ENCODE peak calls at places on chromosomes 3 and 15, in four cellular contexts. D, N, T and Y are unnamed samples.

GRCh38 chr15:34889486-34889885 is 80.1 kb downstream of the AQR start:
- DNase-seq in D (no peak), N (no peak), T (no peak), Y (no peak)

GRCh38 chr3:128050597-128050996 is 1.6 kb upstream of the SEC61A1 start:
- DNase-seq in D (no peak), N (no peak), T (no peak), Y (no peak)

GRCh38 chr15:96046620-96047240 is 283.8 kb upstream of the NR2F2 start:
- DNase-seq in D (no peak), N (no peak), T (no peak), Y (no peak)

GRCh38 chr3:58058654-58059263 is 50.5 kb downstream of the FLNB start:
- DNase-seq in D (no peak), N (no peak), T (no peak), Y (no peak)

GRCh38 chr3:30657914-30658313 is 51.5 kb downstream of the TGFBR2 start:
- DNase-seq in D (no peak), N (no peak), T (no peak), Y (no peak)

GRCh38 chr3:188421836-188422540 is 268.0 kb downstream of the LPP start:
- DNase-seq in D (no peak), N (no peak), T (no peak), Y (no peak)

GRCh38 chr3:37814547-37814946 is 47.1 kb upstream of the CTDSPL start:
- DNase-seq in D (no peak), N (peak; percentile 2), T (no peak), Y (no peak)

GRCh38 chr3:122890077-122890484 is 95.2 kb downstream of the SLC49A4 start:
- DNase-seq in D (no peak), N (peak; percentile 92), T (peak; percentile 63), Y (peak; percentile 76)

DNA sequence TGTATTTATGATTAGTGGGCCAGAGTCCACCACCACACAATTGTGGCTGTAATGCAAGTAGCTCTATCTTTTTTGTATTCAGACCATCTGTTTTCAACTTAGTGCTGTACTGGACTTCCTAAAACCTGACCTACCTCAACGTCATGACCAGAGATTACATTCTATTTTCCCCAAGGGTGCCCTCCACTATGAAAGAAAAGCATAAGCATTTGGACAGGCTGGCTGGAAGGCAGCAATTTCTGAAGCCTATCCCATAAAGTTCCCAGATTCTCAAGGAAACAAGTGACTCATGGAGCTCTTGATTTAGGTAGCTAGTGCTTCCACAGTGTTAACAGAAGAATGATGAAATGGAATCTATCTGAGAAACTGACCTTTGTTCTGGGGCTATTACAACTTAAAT is 75.8 kb downstream of the COL8A1 start:
- DNase-seq in D (no peak), N (no peak), T (no peak), Y (peak; percentile 49)
- H3K27ac ChIP-seq in D (no peak overlapping the region), N (no peak overlapping the region), T (no peak overlapping the region), Y (peak overlapping the region; percentile 72)

GRCh38 chr15:73686781-73687256 is 2.6 kb downstream of the CD276 start:
- DNase-seq in D (no peak), N (peak; percentile 71), T (no peak), Y (peak; percentile 53)
- H3K27ac ChIP-seq in D (no peak overlapping the region), N (peak overlapping the region; percentile 71), T (no peak overlapping the region), Y (peak overlapping the region; percentile 95)

DNA sequence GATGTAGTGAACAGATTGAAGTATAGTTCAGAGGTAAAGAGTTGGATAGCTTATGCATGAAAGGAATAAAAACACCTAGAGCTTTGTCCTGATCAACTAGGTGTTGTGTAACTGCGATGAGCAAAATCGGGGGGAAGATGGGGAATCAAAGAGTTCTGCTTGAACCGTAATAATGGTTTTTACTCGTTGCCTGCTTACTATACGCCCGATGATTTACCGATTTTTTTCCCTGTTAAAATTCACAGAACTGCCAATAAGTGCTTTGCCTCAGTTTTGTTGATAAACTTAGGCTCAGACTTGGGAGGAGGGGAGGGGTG is 783 bp upstream of the DNAJB11 start:
- DNase-seq in D (no peak), N (no peak), T (no peak), Y (no peak)
- H3K27ac ChIP-seq in D (peak overlapping the region; percentile 5), N (peak overlapping the region; percentile 70), T (peak overlapping the region; percentile 5), Y (peak overlapping the region; percentile 13)

GRCh38 chr3:152299243-152299976 is 30.7 kb downstream of the MBNL1 start:
- DNase-seq in D (no peak), N (no peak), T (no peak), Y (no peak)
- H3K27ac ChIP-seq in D (no peak overlapping the region), N (peak overlapping the region; percentile 58), T (peak overlapping the region; percentile 80), Y (peak overlapping the region; percentile 87)

DNA sequence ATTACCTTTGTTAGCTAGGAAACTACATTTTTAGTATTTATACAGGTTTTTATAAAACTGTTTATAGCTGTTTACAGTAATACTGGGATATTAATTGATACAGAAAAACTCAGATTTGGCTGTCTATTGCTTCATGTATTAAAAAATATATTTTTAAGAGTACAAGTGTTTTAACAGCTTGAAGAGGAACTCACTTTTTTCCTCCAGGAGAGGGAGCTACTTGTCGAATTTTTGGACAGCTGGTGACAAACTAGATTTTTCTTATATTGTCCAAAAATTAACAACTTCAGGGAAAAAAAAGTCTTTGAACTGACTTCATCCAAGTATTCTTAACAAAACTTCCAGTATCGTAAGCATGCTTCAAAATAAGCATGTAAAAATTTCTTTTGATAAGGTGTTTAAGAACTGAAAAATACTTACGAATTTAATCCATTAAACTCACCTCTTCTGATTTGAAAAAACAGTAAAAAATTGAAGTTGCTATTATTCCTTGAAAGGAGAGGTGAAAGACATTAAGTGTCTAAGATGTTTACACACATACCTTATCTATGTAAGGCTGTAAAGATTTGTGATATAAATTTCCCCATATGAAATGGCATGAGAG is 4.0 kb downstream of the DIPK2A start:
- DNase-seq in D (no peak), N (peak; percentile 12), T (no peak), Y (no peak)
- H3K27ac ChIP-seq in D (no peak overlapping the region), N (no peak overlapping the region), T (peak overlapping the region; percentile 88), Y (peak overlapping the region; percentile 98)

GRCh38 chr15:90040618-90041017 is 39.5 kb downstream of the ZNF710 start:
- DNase-seq in D (no peak), N (no peak), T (no peak), Y (no peak)
- H3K27ac ChIP-seq in D (no peak overlapping the region), N (no peak overlapping the region), T (no peak overlapping the region), Y (no peak overlapping the region)

DNA sequence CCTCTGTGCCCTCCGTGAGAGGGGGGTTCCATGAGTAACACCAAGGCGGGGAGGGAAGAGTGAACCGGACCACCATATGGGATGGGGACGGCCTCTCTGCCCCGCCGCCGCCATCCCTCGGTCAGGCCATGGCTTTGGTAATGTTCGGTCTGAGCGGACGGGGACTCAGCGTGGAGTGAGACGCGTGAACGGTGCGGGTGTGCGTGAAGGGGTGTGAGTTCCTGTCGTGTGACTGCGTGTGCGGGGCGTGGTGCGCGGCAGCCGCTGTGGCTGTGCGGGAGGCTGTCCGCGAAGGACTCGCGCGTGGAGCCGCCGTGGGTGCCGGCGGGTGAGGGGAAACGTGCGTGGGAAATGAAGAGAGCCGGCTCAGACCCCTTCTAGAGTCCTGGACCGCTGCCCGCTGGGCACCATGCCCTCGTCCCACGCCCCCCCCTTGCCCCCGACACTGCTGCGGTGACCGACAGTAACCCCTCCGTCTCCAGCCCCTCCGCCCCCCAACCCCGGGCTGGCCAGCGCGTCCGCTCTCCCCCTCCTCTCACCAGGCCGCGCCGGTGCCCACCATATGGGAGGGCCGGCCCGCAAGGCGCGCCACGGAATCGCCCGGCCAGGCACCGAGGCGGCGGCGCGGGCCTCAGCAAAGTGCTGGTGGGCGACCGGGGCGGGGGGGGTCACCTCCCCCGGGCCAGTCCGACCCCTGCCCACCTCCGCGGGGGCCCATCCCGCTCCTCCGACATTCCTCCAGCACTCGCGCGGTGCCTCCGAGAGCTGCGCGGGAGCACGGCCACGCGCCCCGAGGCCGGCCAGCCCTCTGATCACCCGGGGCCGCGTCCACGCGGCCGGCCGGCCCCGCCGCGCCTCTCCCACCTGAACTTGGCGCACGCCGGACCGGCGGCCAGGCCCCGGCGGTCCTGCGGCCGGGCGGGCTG is 572 bp downstream of the KLF15 start:
- DNase-seq in D (no peak), N (no peak), T (no peak), Y (peak; percentile 63)
- H3K27ac ChIP-seq in D (peak overlapping the region; percentile 90), N (peak overlapping the region; percentile 60), T (no peak overlapping the region), Y (peak overlapping the region; percentile 94)

DNA sequence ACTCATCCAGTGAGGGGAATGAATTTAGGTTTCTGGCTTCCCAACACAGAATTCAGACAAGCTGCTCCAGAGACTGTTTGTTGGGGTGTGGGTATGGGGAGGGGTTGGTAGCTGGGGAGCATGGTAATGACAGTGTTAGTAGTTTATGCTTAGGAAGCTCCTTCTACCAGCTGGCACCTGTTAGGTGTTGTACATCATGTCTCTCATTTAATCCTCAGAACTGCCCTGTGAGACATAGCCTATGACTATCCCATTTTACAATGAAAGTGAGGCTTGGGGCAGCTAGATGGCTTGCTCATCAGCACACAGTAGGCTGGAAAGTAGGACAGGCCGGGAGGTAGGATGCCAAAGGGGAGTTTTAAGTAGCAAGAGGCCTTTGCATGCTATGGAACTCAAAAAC is 2.5 kb downstream of the EIF4E3 start:
- DNase-seq in D (no peak), N (no peak), T (no peak), Y (no peak)
- H3K27ac ChIP-seq in D (no peak overlapping the region), N (no peak overlapping the region), T (no peak overlapping the region), Y (no peak overlapping the region)